ENCODE peak calls at places on chromosome 2, in four cellular contexts. B is non-pigmented ciliary epithelial cell, K is LoVo, G is cardiac fibroblast. F is an unnamed sample.

GRCh38 chr2:128311216-128311754 is 7.4 kb downstream of the HS6ST1 start:
- DNase-seq in B (no peak), K (no peak), G (no peak), F (no peak)

GRCh38 chr2:60520917-60521539 is 32.4 kb downstream of the BCL11A start:
- DNase-seq in B (no peak), K (no peak), G (no peak), F (no peak)

GRCh38 chr2:74399785-74400184 is 19.7 kb upstream of the DCTN1 start:
- DNase-seq in B (no peak), K (peak), G (peak), F (peak)

GRCh38 chr2:17573085-17573805 is 32.7 kb downstream of the VSNL1 start:
- DNase-seq in B (no peak), K (peak), G (peak), F (no peak)

GRCh38 chr2:186347472-186347871 is 138.6 kb upstream of the ZC3H15 start:
- DNase-seq in B (peak), K (no peak), G (peak), F (no peak)

GRCh38 chr2:16250466-16250865 is 310.1 kb downstream of the MYCN start:
- DNase-seq in B (no peak), K (no peak), G (no peak), F (no peak)

GRCh38 chr2:177651833-177652232 is 259.3 kb downstream of the AGPS start:
- DNase-seq in B (no peak), K (no peak), G (no peak), F (no peak)

GRCh38 chr2:224576098-224576715 is 9.0 kb downstream of the CUL3 start:
- DNase-seq in B (no peak), K (no peak), G (no peak), F (no peak)

GRCh38 chr2:158760887-158761286 is 34.2 kb upstream of the DAPL1 start:
- DNase-seq in B (no peak), K (no peak), G (no peak), F (no peak)

GRCh38 chr2:55811048-55811447 is 112.5 kb downstream of the EFEMP1 start:
- DNase-seq in B (no peak), K (no peak), G (peak), F (no peak)

GRCh38 chr2:219058541-219059374 is 2.0 kb downstream of the IHH start:
- DNase-seq in B (no peak), K (peak), G (no peak), F (no peak)

GRCh38 chr2:217905906-217906305 is 96.9 kb downstream of the TNS1 start:
- DNase-seq in B (no peak), K (no peak), G (no peak), F (no peak)

GRCh38 chr2:221911890-221912289 is 339.8 kb upstream of the EPHA4 start:
- DNase-seq in B (no peak), K (no peak), G (no peak), F (no peak)